ENCODE peak calls at places on chromosomes 3 and 15, in four cellular contexts. B is sigmoid colon, Q is body of pancreas, G is cardiac muscle cell. F is an unnamed sample.

GRCh38 chr3:154247806-154248480 is 76.3 kb downstream of the DHX36 start:
- DNase-seq in Q (no peak), B (no peak), G (no peak), F (no peak)

GRCh38 chr3:15815696-15816095 is 17.9 kb upstream of the ANKRD28 start:
- DNase-seq in B (no peak), Q (no peak), G (peak; percentile 86), F (no peak)

GRCh38 chr3:48267782-48268181 is 26.9 kb downstream of the ZNF589 start:
- DNase-seq in G (no peak), Q (no peak), B (no peak), F (peak; percentile 52)

GRCh38 chr3:7487763-7488162 is 626.8 kb downstream of the GRM7 start:
- DNase-seq in Q (no peak), G (peak; percentile 31), B (no peak), F (no peak)

GRCh38 chr15:56464893-56465520 is at the start of gene MNS1:
- DNase-seq in B (peak; percentile 94), Q (peak; percentile 90), G (peak; percentile 97), F (peak; percentile 92)

GRCh38 chr15:48285329-48286214 is 45.7 kb upstream of the DUT start:
- DNase-seq in Q (peak; percentile 75), G (peak; percentile 84), B (peak; percentile 64), F (peak; percentile 79)

GRCh38 chr15:41965441-41966413 is 6.6 kb downstream of the EHD4 start:
- DNase-seq in B (no peak), G (peak; percentile 43), Q (peak; percentile 55), F (no peak)

GRCh38 chr3:46062679-46063078 is 35.4 kb upstream of the XCR1 start:
- DNase-seq in G (no peak), Q (no peak), B (no peak), F (no peak)

GRCh38 chr15:60528530-60528929 is 49.6 kb upstream of the ICE2 start:
- DNase-seq in G (no peak), B (no peak), Q (no peak), F (no peak)

GRCh38 chr3:65200312-65200711 is 512.5 kb upstream of the ADAMTS9 start:
- DNase-seq in G (no peak), B (no peak), Q (no peak), F (no peak)

GRCh38 chr15:100328796-100329195 is 13.0 kb downstream of the ADAMTS17 start:
- DNase-seq in B (no peak), Q (no peak), G (no peak), F (no peak)

GRCh38 chr15:100330221-100330620 is 11.6 kb downstream of the ADAMTS17 start:
- DNase-seq in Q (no peak), G (no peak), B (no peak), F (no peak)

GRCh38 chr15:100332721-100333120 is 9.1 kb downstream of the ADAMTS17 start:
- DNase-seq in B (no peak), G (no peak), Q (no peak), F (no peak)

GRCh38 chr15:100332231-100332630 is 9.5 kb downstream of the ADAMTS17 start:
- DNase-seq in B (no peak), Q (no peak), G (no peak), F (no peak)

DNA sequence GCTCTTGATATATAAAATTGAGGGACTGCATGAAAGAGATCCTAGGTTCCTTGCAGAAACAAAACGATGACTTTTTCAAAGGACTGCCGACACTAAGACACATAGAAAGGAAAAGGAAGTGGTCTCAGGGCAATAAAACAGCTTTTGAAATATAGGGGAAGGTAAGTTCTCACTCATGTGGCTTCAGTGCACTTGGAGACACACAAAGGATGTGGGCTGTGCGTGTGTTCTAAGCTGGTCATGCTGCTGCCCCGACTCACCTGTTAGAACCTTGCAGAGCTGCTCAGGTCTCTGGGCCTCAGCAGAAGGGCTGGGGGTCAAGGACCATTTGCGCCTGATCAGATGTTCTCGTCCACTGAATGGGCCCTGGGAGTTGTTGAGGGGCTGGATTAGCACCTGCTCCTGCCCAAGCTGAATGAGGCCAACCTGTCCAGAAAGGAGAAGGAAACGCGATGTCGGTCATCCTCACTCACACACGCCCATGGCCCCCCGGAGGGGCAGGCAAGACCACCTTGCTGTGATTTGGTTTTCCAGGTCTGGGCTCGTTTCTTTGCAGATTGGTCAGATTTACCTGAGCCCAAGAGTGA is 11.1 kb downstream of the ADAMTS17 start:
- DNase-seq in B (no peak), G (no peak), Q (no peak), F (no peak)
- H3K4me1 ChIP-seq in B (no peaks in the 10 kb centered on the region), G (no peaks in the 10 kb centered on the region), Q (peaks cover 14% of the 10 kb centered on the region), F (no peaks in the 10 kb centered on the region)

GRCh38 chr3:151553873-151554272 is 93.0 kb upstream of the IGSF10 start:
- DNase-seq in Q (peak; percentile 17), B (peak; percentile 61), G (peak; percentile 94), F (no peak)
- TF ChIP-seq CTCF in Q (no peak), B (no peak), G (no peak), F (no peak)

GRCh38 chr15:31374986-31375385 is 48.4 kb downstream of the KLF13 start:
- DNase-seq in Q (no peak), B (no peak), G (no peak), F (no peak)
- H3K4me1 ChIP-seq in Q (peaks cover 35% of the 10 kb centered on the region), B (peaks cover 20% of the 10 kb centered on the region), G (peaks cover 22% of the 10 kb centered on the region), F (peaks cover 18% of the 10 kb centered on the region)

DNA sequence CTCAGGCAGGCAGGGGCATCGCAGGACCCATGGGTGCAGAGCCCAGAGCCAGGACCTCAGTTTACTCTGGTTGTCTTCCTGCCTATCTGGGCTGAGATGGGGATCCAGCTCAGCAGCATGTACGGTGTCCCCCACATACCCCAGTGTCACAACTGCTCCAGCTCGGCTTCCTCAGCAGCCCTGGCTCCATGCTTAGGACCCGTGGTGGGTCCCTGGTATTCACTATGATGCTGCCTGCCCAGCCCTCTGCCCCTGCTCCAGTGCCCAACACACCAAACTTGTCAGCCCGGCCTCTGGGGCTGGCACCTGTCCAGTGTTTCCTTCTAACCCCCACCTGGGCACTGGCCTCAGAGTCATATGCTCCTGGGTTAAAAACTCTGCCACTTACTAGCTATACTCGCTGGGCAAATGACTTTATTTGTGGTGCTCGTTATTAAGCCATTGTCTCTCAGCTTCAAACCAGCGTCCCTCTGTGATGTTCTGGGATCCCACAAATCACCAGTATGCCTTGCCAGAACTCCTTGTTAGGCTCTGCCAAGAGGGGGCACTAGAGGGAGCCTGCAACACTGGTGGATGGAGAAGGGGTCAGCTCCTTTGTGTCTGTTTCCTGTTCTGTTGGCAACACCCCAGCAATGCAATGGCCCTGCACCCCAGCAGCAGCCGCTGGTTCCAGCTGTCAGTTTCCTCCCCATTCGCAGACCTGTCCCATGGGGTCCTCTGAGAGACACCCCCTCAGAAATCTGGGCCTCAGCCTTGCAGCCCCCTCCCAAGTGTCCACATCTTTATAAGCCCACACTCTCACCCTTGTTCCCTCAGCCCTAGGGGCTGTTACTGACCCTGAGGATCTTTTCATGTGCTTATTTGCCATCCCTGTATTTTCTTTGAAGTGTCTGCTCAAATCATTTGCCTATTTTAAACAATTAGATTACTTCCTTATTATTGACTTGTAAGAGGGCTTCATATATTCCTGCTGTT is 24.1 kb upstream of the MRPS22 start:
- DNase-seq in G (peak; percentile 46), Q (no peak), B (no peak), F (no peak)
- TF ChIP-seq CTCF in G (peak; percentile 62), Q (peak; percentile 18), B (no peak), F (no peak)

GRCh38 chr15:29204356-29204755 is 65.3 kb downstream of the NSMCE3 start:
- DNase-seq in G (no peak), B (no peak), Q (no peak), F (no peak)
- H3K4me1 ChIP-seq in G (no peaks in the 10 kb centered on the region), B (no peaks in the 10 kb centered on the region), Q (no peaks in the 10 kb centered on the region), F (no peaks in the 10 kb centered on the region)

DNA sequence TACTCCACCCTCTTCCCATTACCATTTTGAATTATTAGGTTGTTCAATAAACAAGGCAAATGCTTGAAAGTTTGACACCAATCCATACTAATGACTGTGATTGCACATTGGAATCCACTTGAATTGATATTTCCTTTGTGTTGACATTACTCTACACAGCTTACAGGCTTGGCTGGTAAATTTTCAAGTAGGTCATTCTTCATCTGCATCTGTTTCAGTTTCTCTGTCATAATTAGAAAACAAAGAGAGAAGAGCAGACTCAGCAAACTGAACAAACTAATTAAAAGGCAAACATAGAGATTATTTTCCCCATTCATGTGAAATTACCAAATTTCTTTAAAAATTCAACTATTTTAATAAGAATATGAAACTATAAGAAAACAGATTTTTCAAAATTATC is 732.9 kb upstream of the BCHE start:
- DNase-seq in Q (no peak), G (no peak), B (no peak), F (no peak)
- TF ChIP-seq CTCF in Q (no peak), G (no peak), B (no peak), F (no peak)

GRCh38 chr15:63517614-63518013 is 13.2 kb downstream of the USP3 start:
- DNase-seq in B (no peak), G (no peak), Q (no peak), F (no peak)
- H3K4me1 ChIP-seq in B (peaks cover 75% of the 10 kb centered on the region), G (peaks cover 24% of the 10 kb centered on the region), Q (peaks cover 98% of the 10 kb centered on the region), F (peaks cover 4% of the 10 kb centered on the region)